ENCODE peak calls at places on chromosomes 13 and 19, in seven cellular contexts. Z is HCT116, H is lower leg skin, Y is GM13976, E is cardiac fibroblast, V is fibroblast of villous mesenchyme, D is choroid plexus epithelial cell. W is an unnamed sample.

GRCh38 chr19:15641901-15642491 is 1.3 kb downstream of the CYP4F3 start:
- DNase-seq in E (no peak), Z (no peak), V (no peak), D (no peak), Y (no peak), H (no peak), W (peak)

GRCh38 chr19:55647732-55648656 is at the start of gene CCDC106:
- DNase-seq in D (peak), V (peak), Z (no peak), H (no peak), Y (peak), E (peak), W (no peak)

GRCh38 chr13:35961461-35962220 is 169.5 kb downstream of the DCLK1 start:
- DNase-seq in H (no peak), Z (no peak), V (peak), E (peak), Y (no peak), D (peak), W (no peak)

GRCh38 chr19:13165091-13165997 is 15.1 kb downstream of the IER2 start:
- DNase-seq in Y (no peak), D (peak), E (peak), H (no peak), V (peak), Z (no peak), W (no peak)

GRCh38 chr19:33394006-33394722 is 20.7 kb downstream of the CEBPG start:
- DNase-seq in Z (no peak), V (peak), E (peak), Y (no peak), H (peak), D (peak), W (no peak)

GRCh38 chr19:58001895-58002369 is 688 bp downstream of the ZNF606 start:
- DNase-seq in H (no peak), E (peak), Y (peak), Z (no peak), V (peak), D (peak), W (no peak)

GRCh38 chr13:43861863-43862262 is 17.7 kb downstream of the CCDC122 start:
- DNase-seq in Z (no peak), D (no peak), H (no peak), Y (no peak), V (peak), E (peak), W (no peak)

GRCh38 chr13:40026741-40027140 is 371.3 kb downstream of the COG6 start:
- DNase-seq in Y (peak), D (no peak), V (no peak), E (no peak), H (no peak), Z (no peak), W (no peak)

GRCh38 chr13:98435356-98435755 is 141.6 kb downstream of the STK24 start:
- DNase-seq in Y (no peak), Z (no peak), V (no peak), D (no peak), H (no peak), E (no peak), W (no peak)

GRCh38 chr19:1040476-1041271 is 767 bp downstream of the ABCA7 start:
- DNase-seq in Y (peak), V (peak), Z (peak), E (peak), D (peak), H (peak), W (no peak)

GRCh38 chr19:1038995-1039645 is 787 bp upstream of the ABCA7 start:
- DNase-seq in Y (no peak), E (no peak), V (no peak), Z (no peak), D (no peak), H (no peak), W (no peak)

GRCh38 chr19:1035998-1036621 is 3.8 kb upstream of the ABCA7 start:
- DNase-seq in Y (no peak), Z (no peak), H (no peak), V (no peak), D (no peak), E (no peak), W (no peak)

GRCh38 chr19:1039646-1040475 is at the start of gene ABCA7:
- DNase-seq in Y (peak), H (peak), E (peak), V (peak), D (peak), Z (peak), W (no peak)

GRCh38 chr19:1037553-1038115 is 2.3 kb upstream of the ABCA7 start:
- DNase-seq in Y (no peak), D (no peak), V (no peak), E (no peak), Z (no peak), H (no peak), W (no peak)
- TF ChIP-seq CTCF in Y (no peak), D (no peak), V (no peak), E (no peak), Z (no peak), H (no peak), W (no peak)

DNA sequence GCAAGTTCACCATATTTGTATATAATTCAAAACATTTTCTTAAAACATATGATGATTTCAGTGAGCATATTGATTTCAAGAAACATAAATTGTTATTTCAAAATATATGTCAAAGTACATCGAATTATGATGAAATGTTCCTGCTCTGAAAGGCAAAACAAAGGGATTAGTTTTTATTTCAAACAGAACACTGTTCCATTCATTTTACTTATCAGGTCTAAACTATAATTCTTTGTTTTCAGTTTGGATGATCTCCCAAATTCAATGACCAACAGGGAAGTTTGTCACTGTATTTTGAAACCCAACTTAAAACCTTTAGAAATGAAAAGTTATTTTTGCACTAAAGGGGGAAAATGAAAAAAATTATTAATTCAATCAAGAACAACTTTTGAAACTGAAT is 610.2 kb downstream of the SLITRK1 start:
- DNase-seq in V (no peak), D (no peak), Z (no peak), Y (no peak), E (peak), H (no peak), W (no peak)
- TF ChIP-seq CTCF in V (no peak), D (no peak), Z (no peak), Y (no peak), E (no peak), H (no peak), W (no peak)

DNA sequence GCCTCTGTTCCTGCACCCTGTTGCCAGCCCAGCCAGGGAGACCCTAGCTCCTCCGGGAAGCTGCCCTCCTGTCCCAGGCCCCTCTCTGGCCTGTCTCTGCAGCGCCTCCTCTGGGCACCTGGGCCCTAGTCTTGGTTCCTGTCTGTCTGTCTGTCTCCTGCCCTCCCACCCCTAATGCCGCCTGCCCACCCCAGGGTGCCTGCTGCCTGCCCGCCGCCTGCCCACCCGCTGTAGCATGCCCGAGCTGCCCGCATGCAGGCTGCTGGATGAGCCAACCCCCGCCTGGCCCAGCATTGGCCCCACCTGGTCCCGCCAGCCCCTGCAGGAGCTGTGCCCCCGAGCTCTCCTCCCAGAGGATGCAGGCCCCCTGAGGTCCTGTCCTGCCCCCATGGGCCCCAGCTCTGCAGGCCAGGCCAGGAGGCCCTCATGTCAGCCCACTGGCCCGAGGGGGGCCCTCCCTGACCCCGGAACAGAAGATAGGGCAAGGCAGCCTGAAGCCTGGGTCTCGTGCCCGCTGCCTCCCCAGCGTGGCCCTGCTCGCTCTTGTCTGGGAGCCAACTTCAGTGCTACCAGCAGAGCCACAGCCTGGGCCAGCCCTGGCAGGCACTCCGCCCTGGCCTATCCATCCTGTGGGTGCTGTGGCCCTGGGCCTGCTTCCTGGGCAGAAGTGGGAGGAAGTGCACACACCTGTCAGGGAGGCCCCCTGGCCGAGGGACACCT is 5.2 kb downstream of the MAP2K7 start:
- DNase-seq in Z (no peak), D (no peak), H (no peak), Y (no peak), V (no peak), E (no peak), W (no peak)
- TF ChIP-seq CTCF in Z (peak), D (peak), H (no peak), Y (no peak), V (no peak), E (no peak), W (no peak)

DNA sequence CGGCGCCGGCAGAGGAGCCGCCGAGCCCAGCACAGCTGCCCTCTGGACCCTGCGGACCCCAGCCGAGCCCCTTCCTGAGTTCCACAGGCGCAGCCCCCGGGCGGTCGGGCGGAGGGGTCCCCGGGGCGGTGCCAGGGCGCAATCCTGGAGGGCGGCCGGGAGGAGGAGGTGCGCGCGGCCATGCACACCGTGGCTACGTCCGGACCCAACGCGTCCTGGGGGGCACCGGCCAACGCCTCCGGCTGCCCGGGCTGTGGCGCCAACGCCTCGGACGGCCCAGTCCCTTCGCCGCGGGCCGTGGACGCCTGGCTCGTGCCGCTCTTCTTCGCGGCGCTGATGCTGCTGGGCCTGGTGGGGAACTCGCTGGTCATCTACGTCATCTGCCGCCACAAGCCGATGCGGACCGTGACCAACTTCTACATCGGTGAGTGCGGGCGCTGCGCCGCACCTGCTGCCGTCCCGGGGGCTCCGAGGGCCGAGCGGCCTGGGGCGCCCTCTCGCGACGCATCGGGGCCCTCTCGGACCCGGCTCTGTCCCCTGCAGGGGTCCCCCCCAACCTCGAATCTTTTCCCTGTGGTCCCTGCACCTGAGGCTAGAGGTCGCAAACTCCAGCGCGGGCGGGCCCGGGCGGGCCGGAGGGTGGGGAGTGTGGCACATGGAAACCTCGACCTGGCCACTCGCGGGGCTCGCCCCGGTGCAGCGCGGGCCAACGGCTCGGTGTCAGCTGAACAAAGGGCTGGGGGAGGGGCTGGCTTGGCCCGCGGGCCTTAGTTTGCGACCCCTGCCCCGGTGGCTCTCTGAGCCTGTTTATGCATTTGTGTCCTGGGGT is at the start of gene KISS1R:
- DNase-seq in H (no peak), Z (no peak), V (no peak), Y (peak), E (no peak), D (no peak), W (no peak)
- TF ChIP-seq CTCF in H (no peak), Z (peak), V (peak), Y (peak), E (peak), D (peak), W (no peak)

DNA sequence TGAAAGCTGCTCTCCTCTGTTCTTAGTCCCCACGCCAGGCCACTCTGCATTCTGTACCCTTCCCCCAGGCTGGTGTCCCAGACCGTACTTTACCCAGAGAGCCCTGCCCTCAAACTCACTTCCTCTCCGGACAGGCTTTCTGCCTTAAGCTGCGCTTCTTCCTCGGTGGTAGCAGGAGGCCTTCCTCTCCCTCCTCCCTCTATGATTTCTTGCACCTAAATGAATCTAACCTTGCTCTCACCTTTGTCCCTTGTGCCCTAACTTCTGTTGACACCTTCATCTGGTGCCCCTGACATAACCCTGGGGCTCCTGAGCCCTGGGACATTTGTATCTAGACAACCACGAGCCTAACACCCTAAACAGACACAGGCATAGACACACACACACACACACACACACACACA is 29.6 kb upstream of the CEACAM21 start:
- DNase-seq in Z (no peak), E (no peak), Y (no peak), V (no peak), D (no peak), H (no peak), W (no peak)
- TF ChIP-seq CTCF in Z (no peak), E (no peak), Y (no peak), V (no peak), D (no peak), H (no peak), W (no peak)

GRCh38 chr13:111516712-111517640 is 196.5 kb downstream of the TEX29 start:
- DNase-seq in E (no peak), H (no peak), V (no peak), Y (no peak), D (no peak), Z (no peak), W (no peak)

GRCh38 chr13:111519490-111520170 is 199.2 kb downstream of the TEX29 start:
- DNase-seq in D (no peak), E (no peak), Z (no peak), Y (no peak), H (no peak), V (no peak), W (no peak)

GRCh38 chr13:111519041-111519440 is 198.6 kb downstream of the TEX29 start:
- DNase-seq in V (no peak), E (no peak), D (no peak), Y (no peak), H (no peak), Z (no peak), W (no peak)

GRCh38 chr13:111517641-111518010 is 197.2 kb downstream of the TEX29 start:
- DNase-seq in E (no peak), H (no peak), D (no peak), Z (no peak), Y (no peak), V (no peak), W (no peak)

DNA sequence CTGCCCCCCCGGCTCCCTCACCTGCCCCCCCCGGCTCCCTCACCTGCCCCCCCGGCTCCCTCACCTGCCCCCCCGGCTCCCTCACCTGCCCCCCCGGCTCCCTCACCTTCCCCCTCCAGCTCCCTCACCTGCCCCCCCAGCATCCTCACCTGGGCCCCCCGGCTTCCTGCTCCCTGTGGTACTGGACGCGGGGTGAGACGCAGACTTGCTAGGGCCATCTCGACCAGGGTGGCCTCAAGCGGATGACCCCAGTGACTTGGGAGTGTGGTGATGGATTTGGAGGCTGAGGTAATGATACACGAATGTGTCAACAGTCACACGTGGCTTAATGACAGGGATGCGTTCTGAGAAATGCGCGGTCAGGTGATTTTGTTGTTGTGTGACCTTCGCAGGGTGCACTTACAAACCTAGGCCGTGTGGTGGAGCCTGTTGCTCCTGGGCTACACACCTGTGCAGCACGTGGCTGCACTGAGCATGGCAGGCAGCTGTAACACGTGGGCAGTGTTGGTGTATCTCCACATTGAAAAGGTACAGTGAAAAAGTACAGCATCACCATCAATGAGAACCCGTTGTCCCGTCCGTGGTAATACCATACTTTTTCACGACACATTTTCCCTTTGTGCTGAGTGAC is 197.8 kb downstream of the TEX29 start:
- DNase-seq in H (no peak), V (no peak), Y (no peak), Z (no peak), E (no peak), D (no peak), W (no peak)
- TF ChIP-seq CTCF in H (no peak), V (no peak), Y (no peak), Z (peak), E (no peak), D (no peak), W (no peak)

GRCh38 chr13:61470801-61471200 is 55.2 kb upstream of the PCDH20 start:
- DNase-seq in H (no peak), D (no peak), Z (no peak), V (no peak), Y (no peak), E (no peak), W (no peak)

GRCh38 chr13:61463027-61463426 is 47.4 kb upstream of the PCDH20 start:
- DNase-seq in V (no peak), D (no peak), Y (no peak), E (no peak), H (no peak), Z (no peak), W (no peak)

DNA sequence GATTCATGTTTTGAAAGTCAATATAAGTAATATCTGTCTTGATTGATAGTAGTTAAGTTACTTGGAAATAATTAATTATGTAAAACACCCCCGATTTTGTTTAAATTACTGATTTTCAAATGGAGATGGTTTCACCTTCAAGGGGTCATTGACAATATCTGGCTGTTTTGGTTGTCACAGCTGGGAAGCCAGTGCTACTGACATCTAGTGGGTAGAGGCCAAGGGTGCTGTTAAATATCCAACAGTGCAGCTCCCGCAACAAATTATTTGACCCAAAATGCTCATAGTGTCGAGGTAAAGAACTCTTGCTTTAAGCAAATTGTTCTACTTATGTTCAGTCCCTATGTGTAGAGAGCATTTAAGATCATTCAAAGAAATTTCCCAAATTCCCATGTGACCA is 50.6 kb upstream of the PCDH20 start:
- DNase-seq in E (no peak), Y (no peak), H (no peak), Z (no peak), D (no peak), V (no peak), W (no peak)
- TF ChIP-seq CTCF in E (no peak), Y (no peak), H (no peak), Z (peak), D (no peak), V (no peak), W (no peak)

GRCh38 chr19:11254662-11255061 is 7.7 kb downstream of the DOCK6 start:
- DNase-seq in E (no peak), Z (no peak), D (no peak), Y (no peak), H (no peak), V (no peak), W (peak)
- TF ChIP-seq CTCF in E (no peak), Z (peak), D (peak), Y (peak), H (no peak), V (no peak), W (no peak)

W was measured in vagina.